ENCODE peak calls at places on chromosomes 6 and 20, in four cellular contexts. One of them, this sample, is unnamed.

GRCh38 chr20:46060301-46060881 is 29.4 kb downstream of the NCOA5 start:
- DNase-seq in GM12865: peak; percentile 45
- DNase-seq in hepatocyte: no peak
- DNase-seq in coronary artery: no peak
- DNase-seq in this sample: no peak

GRCh38 chr6:130033999-130034814 is 15.8 kb downstream of the L3MBTL3 start:
- DNase-seq in hepatocyte: peak; percentile 54
- DNase-seq in coronary artery: no peak
- DNase-seq in GM12865: no peak
- DNase-seq in this sample: no peak

GRCh38 chr6:125957391-125957693 is 772 bp downstream of the HINT3 start:
- DNase-seq in coronary artery: no peak
- DNase-seq in hepatocyte: no peak
- DNase-seq in GM12865: no peak
- DNase-seq in this sample: no peak

GRCh38 chr20:54475334-54476287 is at the start of gene DOK5:
- DNase-seq in coronary artery: no peak
- DNase-seq in hepatocyte: peak; percentile 63
- DNase-seq in GM12865: no peak
- DNase-seq in this sample: no peak

GRCh38 chr20:881051-881820 is 34.9 kb downstream of the ANGPT4 start:
- DNase-seq in coronary artery: no peak
- DNase-seq in hepatocyte: no peak
- DNase-seq in GM12865: peak; percentile 11
- DNase-seq in this sample: no peak

GRCh38 chr20:20237093-20237959 is 130.6 kb upstream of the INSM1 start:
- DNase-seq in coronary artery: no peak
- DNase-seq in GM12865: peak; percentile 59
- DNase-seq in hepatocyte: peak; percentile 70
- DNase-seq in this sample: no peak

GRCh38 chr20:13009682-13010406 is 1.1 kb downstream of the SPTLC3 start:
- DNase-seq in GM12865: peak; percentile 77
- DNase-seq in hepatocyte: peak; percentile 59
- DNase-seq in coronary artery: no peak
- DNase-seq in this sample: peak; percentile 52

GRCh38 chr6:113634352-113635163 is 222.6 kb upstream of the MARCKS start:
- DNase-seq in coronary artery: no peak
- DNase-seq in GM12865: peak; percentile 84
- DNase-seq in hepatocyte: no peak
- DNase-seq in this sample: peak; percentile 77

GRCh38 chr6:129863664-129864063 is 2.5 kb upstream of the TMEM244 start:
- DNase-seq in hepatocyte: no peak
- DNase-seq in GM12865: no peak
- DNase-seq in coronary artery: no peak
- DNase-seq in this sample: no peak

GRCh38 chr6:112877134-112878100 is 530.3 kb downstream of the RFPL4B start:
- DNase-seq in GM12865: no peak
- DNase-seq in coronary artery: no peak
- DNase-seq in hepatocyte: no peak
- DNase-seq in this sample: no peak

GRCh38 chr6:4870821-4871494 is 94.8 kb downstream of the CDYL start:
- DNase-seq in hepatocyte: no peak
- DNase-seq in GM12865: no peak
- DNase-seq in coronary artery: no peak
- DNase-seq in this sample: no peak

GRCh38 chr6:48535569-48535968 is 424.6 kb upstream of the PTCHD4 start:
- DNase-seq in coronary artery: no peak
- DNase-seq in GM12865: no peak
- DNase-seq in hepatocyte: no peak
- DNase-seq in this sample: no peak

GRCh38 chr6:142440603-142441293 is 138.9 kb downstream of the ADGRG6 start:
- DNase-seq in GM12865: no peak
- DNase-seq in hepatocyte: no peak
- DNase-seq in coronary artery: no peak
- DNase-seq in this sample: no peak

GRCh38 chr20:62401331-62401779 is 5.7 kb downstream of the CABLES2 start:
- DNase-seq in coronary artery: no peak
- DNase-seq in GM12865: no peak
- DNase-seq in hepatocyte: no peak
- DNase-seq in this sample: no peak

GRCh38 chr6:128759901-128760300 is 123.0 kb upstream of the LAMA2 start:
- DNase-seq in hepatocyte: no peak
- DNase-seq in coronary artery: no peak
- DNase-seq in GM12865: no peak
- DNase-seq in this sample: no peak

GRCh38 chr6:4603856-4604369 is 172.3 kb upstream of the CDYL start:
- DNase-seq in GM12865: no peak
- DNase-seq in hepatocyte: no peak
- DNase-seq in coronary artery: no peak
- DNase-seq in this sample: no peak

GRCh38 chr6:137637161-137637560 is 143.0 kb upstream of the OLIG3 start:
- DNase-seq in GM12865: peak; percentile 81
- DNase-seq in hepatocyte: peak; percentile 58
- DNase-seq in coronary artery: no peak
- DNase-seq in this sample: no peak

GRCh38 chr6:84249724-84250123 is 22.3 kb upstream of the CEP162 start:
- DNase-seq in GM12865: no peak
- DNase-seq in hepatocyte: no peak
- DNase-seq in coronary artery: no peak
- DNase-seq in this sample: no peak

GRCh38 chr6:1502041-1502440 is 107.7 kb upstream of the FOXC1 start:
- DNase-seq in coronary artery: no peak
- DNase-seq in GM12865: no peak
- DNase-seq in hepatocyte: no peak
- DNase-seq in this sample: no peak

GRCh38 chr6:71291991-71292390 is 3.4 kb downstream of the OGFRL1 start:
- DNase-seq in coronary artery: no peak
- DNase-seq in hepatocyte: no peak
- DNase-seq in GM12865: no peak
- DNase-seq in this sample: no peak

GRCh38 chr20:17674722-17675518 is 7.1 kb downstream of the RRBP1 start:
- DNase-seq in coronary artery: peak; percentile 62
- DNase-seq in GM12865: no peak
- DNase-seq in hepatocyte: no peak
- DNase-seq in this sample: no peak

GRCh38 chr20:13307562-13308163 is 86.6 kb downstream of the ISM1 start:
- DNase-seq in GM12865: no peak
- DNase-seq in coronary artery: no peak
- DNase-seq in hepatocyte: no peak
- DNase-seq in this sample: no peak

GRCh38 chr20:63682384-63683139 is 13.9 kb upstream of the TNFRSF6B start:
- DNase-seq in hepatocyte: peak; percentile 81
- DNase-seq in coronary artery: peak; percentile 93
- DNase-seq in GM12865: no peak
- DNase-seq in this sample: no peak

GRCh38 chr6:138310294-138310693 is 67.4 kb upstream of the SMIM28 start:
- DNase-seq in hepatocyte: peak; percentile 62
- DNase-seq in coronary artery: no peak
- DNase-seq in GM12865: no peak
- DNase-seq in this sample: no peak

GRCh38 chr6:136550330-136551071 is at the start of gene MAP7:
- DNase-seq in GM12865: peak; percentile 72
- DNase-seq in coronary artery: no peak
- DNase-seq in hepatocyte: peak; percentile 96
- DNase-seq in this sample: no peak

GRCh38 chr20:62741191-62741676 is 32.6 kb downstream of the NTSR1 start:
- DNase-seq in GM12865: no peak
- DNase-seq in hepatocyte: no peak
- DNase-seq in coronary artery: no peak
- DNase-seq in this sample: no peak

GRCh38 chr20:32796383-32797159 is 23.2 kb upstream of the MAPRE1 start:
- DNase-seq in hepatocyte: no peak
- DNase-seq in coronary artery: no peak
- DNase-seq in GM12865: no peak
- DNase-seq in this sample: no peak
- TF ChIP-seq CTCF in hepatocyte: no peak
- TF ChIP-seq CTCF in coronary artery: no peak
- TF ChIP-seq CTCF in GM12865: no peak
- TF ChIP-seq CTCF in this sample: no peak

GRCh38 chr6:28695671-28696537 is 170.2 kb downstream of the GPX5 start:
- DNase-seq in GM12865: no peak
- DNase-seq in coronary artery: no peak
- DNase-seq in hepatocyte: no peak
- DNase-seq in this sample: no peak

GRCh38 chr6:28693033-28693750 is 167.5 kb downstream of the GPX5 start:
- DNase-seq in hepatocyte: no peak
- DNase-seq in coronary artery: no peak
- DNase-seq in GM12865: no peak
- DNase-seq in this sample: no peak

DNA sequence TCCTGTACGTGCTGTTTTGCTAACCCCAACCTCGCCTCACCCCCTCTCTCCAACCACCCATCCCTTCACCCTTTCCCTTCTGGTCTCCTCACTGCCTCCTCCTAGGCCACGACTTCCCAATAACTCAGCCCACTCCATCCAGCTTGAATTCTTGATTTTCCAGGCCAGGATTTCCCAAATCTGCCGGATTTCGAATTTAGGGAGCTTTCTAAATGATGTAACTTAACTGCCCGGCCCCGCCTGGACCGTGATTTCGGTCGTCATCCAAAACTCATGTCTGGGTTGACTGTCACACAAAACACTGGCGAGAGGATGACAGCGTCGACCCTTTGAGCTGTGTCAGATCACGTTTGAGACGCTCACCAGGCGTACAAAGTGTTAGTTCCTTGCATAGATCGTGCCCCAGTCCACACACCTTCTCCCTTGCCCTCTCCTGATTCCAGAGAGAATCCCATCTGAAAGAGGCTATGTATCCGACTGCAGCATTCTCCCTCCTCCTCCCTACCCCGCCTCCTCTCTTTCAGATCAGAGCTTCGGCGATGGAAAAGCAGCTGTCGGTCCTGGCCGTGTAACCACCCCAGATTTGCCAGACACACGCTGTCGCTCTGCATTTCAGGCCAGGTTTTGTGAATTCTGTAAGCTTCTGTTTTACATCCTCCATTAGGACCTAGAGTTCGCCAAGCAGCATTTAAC is 168.2 kb downstream of the GPX5 start:
- DNase-seq in coronary artery: no peak
- DNase-seq in hepatocyte: no peak
- DNase-seq in GM12865: no peak
- DNase-seq in this sample: no peak
- H3K4me3 ChIP-seq in coronary artery: no peak overlapping the region
- H3K4me3 ChIP-seq in hepatocyte: peak overlapping the region; percentile 4
- H3K4me3 ChIP-seq in GM12865: no peak overlapping the region
- H3K4me3 ChIP-seq in this sample: no peak overlapping the region

GRCh38 chr6:62775427-62776022 is 435.7 kb upstream of the FKBP1C start:
- DNase-seq in hepatocyte: peak; percentile 51
- DNase-seq in coronary artery: no peak
- DNase-seq in GM12865: peak; percentile 24
- DNase-seq in this sample: no peak
- TF ChIP-seq CTCF in hepatocyte: peak; percentile 71
- TF ChIP-seq CTCF in coronary artery: no peak
- TF ChIP-seq CTCF in GM12865: peak; percentile 37
- TF ChIP-seq CTCF in this sample: peak; percentile 39

GRCh38 chr6:33585403-33586107 is 5.5 kb upstream of the BAK1 start:
- DNase-seq in coronary artery: no peak
- DNase-seq in hepatocyte: peak; percentile 88
- DNase-seq in GM12865: peak; percentile 93
- DNase-seq in this sample: peak; percentile 75
- H3K4me3 ChIP-seq in coronary artery: peak overlapping the region; percentile 40
- H3K4me3 ChIP-seq in hepatocyte: no peak overlapping the region
- H3K4me3 ChIP-seq in GM12865: peak overlapping the region; percentile 28
- H3K4me3 ChIP-seq in this sample: peak overlapping the region; percentile 35

GRCh38 chr6:155710704-155711103 is 255.1 kb upstream of the NOX3 start:
- DNase-seq in GM12865: no peak
- DNase-seq in coronary artery: no peak
- DNase-seq in hepatocyte: no peak
- DNase-seq in this sample: no peak

GRCh38 chr6:155706806-155707205 is 251.2 kb upstream of the NOX3 start:
- DNase-seq in GM12865: no peak
- DNase-seq in hepatocyte: no peak
- DNase-seq in coronary artery: no peak
- DNase-seq in this sample: no peak

GRCh38 chr6:155706341-155706740 is 250.7 kb upstream of the NOX3 start:
- DNase-seq in GM12865: no peak
- DNase-seq in hepatocyte: no peak
- DNase-seq in coronary artery: no peak
- DNase-seq in this sample: no peak

GRCh38 chr6:155709262-155709661 is 253.6 kb upstream of the NOX3 start:
- DNase-seq in hepatocyte: no peak
- DNase-seq in GM12865: no peak
- DNase-seq in coronary artery: no peak
- DNase-seq in this sample: no peak

GRCh38 chr6:155708100-155708499 is 252.5 kb upstream of the NOX3 start:
- DNase-seq in hepatocyte: no peak
- DNase-seq in coronary artery: no peak
- DNase-seq in GM12865: no peak
- DNase-seq in this sample: no peak
- TF ChIP-seq CTCF in hepatocyte: no peak
- TF ChIP-seq CTCF in coronary artery: no peak
- TF ChIP-seq CTCF in GM12865: no peak
- TF ChIP-seq CTCF in this sample: no peak

GRCh38 chr6:36985963-36986703 is at the start of gene MTCH1:
- DNase-seq in coronary artery: peak; percentile 94
- DNase-seq in GM12865: peak; percentile 95
- DNase-seq in hepatocyte: peak; percentile 96
- DNase-seq in this sample: peak; percentile 53

GRCh38 chr6:36984581-36985383 is 1.2 kb downstream of the MTCH1 start:
- DNase-seq in GM12865: peak; percentile 65
- DNase-seq in coronary artery: no peak
- DNase-seq in hepatocyte: peak; percentile 76
- DNase-seq in this sample: no peak

GRCh38 chr6:36985384-36985962 is 523 bp downstream of the MTCH1 start:
- DNase-seq in coronary artery: no peak
- DNase-seq in hepatocyte: no peak
- DNase-seq in GM12865: peak; percentile 19
- DNase-seq in this sample: no peak

GRCh38 chr6:36980876-36981619 is 4.9 kb downstream of the MTCH1 start:
- DNase-seq in coronary artery: no peak
- DNase-seq in hepatocyte: no peak
- DNase-seq in GM12865: no peak
- DNase-seq in this sample: no peak

GRCh38 chr6:36983538-36983937 is 2.5 kb downstream of the MTCH1 start:
- DNase-seq in coronary artery: no peak
- DNase-seq in hepatocyte: no peak
- DNase-seq in GM12865: no peak
- DNase-seq in this sample: no peak
- H3K4me3 ChIP-seq in coronary artery: peak overlapping the region; percentile 100
- H3K4me3 ChIP-seq in hepatocyte: no peak overlapping the region
- H3K4me3 ChIP-seq in GM12865: no peak overlapping the region
- H3K4me3 ChIP-seq in this sample: no peak overlapping the region

GRCh38 chr6:43454290-43455033 is 886 bp downstream of the DLK2 start:
- DNase-seq in coronary artery: peak; percentile 84
- DNase-seq in GM12865: peak; percentile 77
- DNase-seq in hepatocyte: peak; percentile 89
- DNase-seq in this sample: no peak
- TF ChIP-seq CTCF in coronary artery: peak; percentile 95
- TF ChIP-seq CTCF in GM12865: peak; percentile 97
- TF ChIP-seq CTCF in hepatocyte: peak; percentile 91
- TF ChIP-seq CTCF in this sample: peak; percentile 98

GRCh38 chr6:55957961-55958422 is 82.6 kb upstream of the BMP5 start:
- DNase-seq in GM12865: no peak
- DNase-seq in coronary artery: no peak
- DNase-seq in hepatocyte: no peak
- DNase-seq in this sample: no peak
- H3K4me3 ChIP-seq in GM12865: no peak overlapping the region
- H3K4me3 ChIP-seq in coronary artery: no peak overlapping the region
- H3K4me3 ChIP-seq in hepatocyte: no peak overlapping the region
- H3K4me3 ChIP-seq in this sample: no peak overlapping the region

This sample was measured in GM12864.